ENCODE peak calls at places on chromosomes 4 and X, in ten cellular contexts. One of them, this sample, is unnamed.
A peak's percentile ranks its signal among the peaks of the same experiment; 100 is the strongest.

GRCh38 chr4:121950680-121951569 is 935 bp downstream of the TRPC3 start:
- DNase-seq in A549: peak; percentile 13
- DNase-seq in GM20000: peak; percentile 65
- DNase-seq in natural killer cell: no peak
- DNase-seq in H9: peak; percentile 56
- DNase-seq in lung: no peak
- DNase-seq in breast epithelium: no peak
- DNase-seq in brain microvascular endothelial cell: no peak
- DNase-seq in WERI-Rb-1: peak; percentile 41
- DNase-seq in WTC11: peak; percentile 33
- DNase-seq in this sample: no peak

GRCh38 chrX:143047511-143047910 is 21.8 kb downstream of the SPANXN4 start:
- DNase-seq in WERI-Rb-1: no peak
- DNase-seq in breast epithelium: no peak
- DNase-seq in H9: no peak
- DNase-seq in GM20000: no peak
- DNase-seq in brain microvascular endothelial cell: no peak
- DNase-seq in A549: no peak
- DNase-seq in WTC11: no peak
- DNase-seq in lung: no peak
- DNase-seq in natural killer cell: no peak
- DNase-seq in this sample: no peak

GRCh38 chr4:156606444-156607197 is 365.0 kb downstream of the PDGFC start:
- DNase-seq in H9: no peak
- DNase-seq in breast epithelium: no peak
- DNase-seq in WERI-Rb-1: no peak
- DNase-seq in WTC11: no peak
- DNase-seq in lung: no peak
- DNase-seq in natural killer cell: no peak
- DNase-seq in brain microvascular endothelial cell: peak; percentile 74
- DNase-seq in GM20000: no peak
- DNase-seq in A549: no peak
- DNase-seq in this sample: no peak

GRCh38 chr4:37528161-37528560 is 158.0 kb downstream of the RELL1 start:
- DNase-seq in H9: no peak
- DNase-seq in WTC11: no peak
- DNase-seq in brain microvascular endothelial cell: no peak
- DNase-seq in GM20000: no peak
- DNase-seq in breast epithelium: no peak
- DNase-seq in WERI-Rb-1: no peak
- DNase-seq in natural killer cell: no peak
- DNase-seq in A549: no peak
- DNase-seq in lung: no peak
- DNase-seq in this sample: no peak

GRCh38 chrX:20421697-20422096 is 155.0 kb upstream of the RPS6KA3 start:
- DNase-seq in H9: no peak
- DNase-seq in lung: no peak
- DNase-seq in brain microvascular endothelial cell: no peak
- DNase-seq in WERI-Rb-1: no peak
- DNase-seq in breast epithelium: no peak
- DNase-seq in natural killer cell: no peak
- DNase-seq in WTC11: no peak
- DNase-seq in GM20000: no peak
- DNase-seq in A549: no peak
- DNase-seq in this sample: no peak

GRCh38 chrX:1521459-1521956 is 15.5 kb downstream of the P2RY8 start:
- DNase-seq in lung: no peak
- DNase-seq in brain microvascular endothelial cell: no peak
- DNase-seq in breast epithelium: no peak
- DNase-seq in GM20000: peak; percentile 81
- DNase-seq in WERI-Rb-1: no peak
- DNase-seq in H9: peak; percentile 75
- DNase-seq in natural killer cell: peak; percentile 32
- DNase-seq in A549: no peak
- DNase-seq in WTC11: peak; percentile 37
- DNase-seq in this sample: no peak

GRCh38 chr4:41963105-41963504 is 18.5 kb upstream of the DCAF4L1 start:
- DNase-seq in WTC11: no peak
- DNase-seq in WERI-Rb-1: no peak
- DNase-seq in GM20000: no peak
- DNase-seq in A549: no peak
- DNase-seq in natural killer cell: no peak
- DNase-seq in brain microvascular endothelial cell: peak; percentile 10
- DNase-seq in breast epithelium: no peak
- DNase-seq in lung: no peak
- DNase-seq in H9: no peak
- DNase-seq in this sample: no peak

GRCh38 chr4:53653484-53654053 is 62.3 kb upstream of the LNX1 start:
- DNase-seq in lung: no peak
- DNase-seq in brain microvascular endothelial cell: peak; percentile 2
- DNase-seq in WTC11: no peak
- DNase-seq in A549: no peak
- DNase-seq in breast epithelium: no peak
- DNase-seq in GM20000: no peak
- DNase-seq in WERI-Rb-1: no peak
- DNase-seq in H9: no peak
- DNase-seq in natural killer cell: no peak
- DNase-seq in this sample: no peak

GRCh38 chr4:57658673-57659072 is 548.5 kb upstream of the IGFBP7 start:
- DNase-seq in A549: no peak
- DNase-seq in natural killer cell: no peak
- DNase-seq in GM20000: no peak
- DNase-seq in breast epithelium: no peak
- DNase-seq in H9: no peak
- DNase-seq in brain microvascular endothelial cell: no peak
- DNase-seq in WERI-Rb-1: no peak
- DNase-seq in WTC11: no peak
- DNase-seq in lung: no peak
- DNase-seq in this sample: no peak

GRCh38 chrX:119479845-119480244 is 11.6 kb downstream of the SLC25A5 start:
- DNase-seq in brain microvascular endothelial cell: no peak
- DNase-seq in lung: no peak
- DNase-seq in natural killer cell: no peak
- DNase-seq in H9: no peak
- DNase-seq in GM20000: no peak
- DNase-seq in breast epithelium: no peak
- DNase-seq in A549: no peak
- DNase-seq in WTC11: no peak
- DNase-seq in WERI-Rb-1: no peak
- DNase-seq in this sample: no peak

GRCh38 chrX:65932173-65933084 is 107.5 kb downstream of the VSIG4 start:
- DNase-seq in H9: no peak
- DNase-seq in WERI-Rb-1: peak; percentile 29
- DNase-seq in breast epithelium: no peak
- DNase-seq in A549: no peak
- DNase-seq in natural killer cell: no peak
- DNase-seq in lung: no peak
- DNase-seq in brain microvascular endothelial cell: no peak
- DNase-seq in WTC11: peak; percentile 13
- DNase-seq in GM20000: no peak
- DNase-seq in this sample: no peak

GRCh38 chr4:140049924-140050681 is 103.9 kb downstream of the MAML3 start:
- DNase-seq in lung: no peak
- DNase-seq in WTC11: peak; percentile 61
- DNase-seq in breast epithelium: no peak
- DNase-seq in H9: peak; percentile 69
- DNase-seq in WERI-Rb-1: peak; percentile 88
- DNase-seq in brain microvascular endothelial cell: no peak
- DNase-seq in A549: peak; percentile 53
- DNase-seq in GM20000: peak; percentile 31
- DNase-seq in natural killer cell: no peak
- DNase-seq in this sample: no peak

GRCh38 chr4:5389756-5390155 is 318.6 kb downstream of the EVC2 start:
- DNase-seq in lung: no peak
- DNase-seq in A549: no peak
- DNase-seq in H9: peak; percentile 35
- DNase-seq in natural killer cell: no peak
- DNase-seq in brain microvascular endothelial cell: no peak
- DNase-seq in GM20000: no peak
- DNase-seq in WTC11: no peak
- DNase-seq in WERI-Rb-1: no peak
- DNase-seq in breast epithelium: no peak
- DNase-seq in this sample: no peak
- TF ChIP-seq CTCF in lung: no peak
- TF ChIP-seq CTCF in A549: no peak
- TF ChIP-seq CTCF in H9: peak; percentile 35
- TF ChIP-seq CTCF in natural killer cell: no peak
- TF ChIP-seq CTCF in brain microvascular endothelial cell: no peak
- TF ChIP-seq CTCF in GM20000: no peak
- TF ChIP-seq CTCF in WTC11: no peak
- TF ChIP-seq CTCF in WERI-Rb-1: no peak
- TF ChIP-seq CTCF in breast epithelium: no peak
- TF ChIP-seq CTCF in this sample: no peak

DNA sequence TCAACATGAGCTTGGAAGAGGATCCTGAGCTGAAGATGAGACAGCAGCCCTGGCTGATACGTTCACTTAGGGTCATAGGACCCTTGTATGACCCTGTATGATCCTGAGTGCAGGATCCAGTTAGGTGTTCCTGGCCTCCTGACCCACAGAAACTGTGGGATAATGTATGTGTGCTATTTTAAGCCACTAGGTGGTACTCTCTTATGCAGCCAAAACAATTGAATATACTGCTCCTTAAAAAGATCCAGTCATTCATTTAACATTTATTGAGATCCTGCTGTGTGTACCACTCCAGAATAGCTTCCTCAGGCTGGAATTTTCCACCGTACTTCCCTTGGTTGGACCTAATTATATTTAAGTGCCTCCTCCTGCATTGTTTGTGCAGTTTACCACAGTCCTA is 167.1 kb downstream of the AMELX start:
- DNase-seq in lung: no peak
- DNase-seq in natural killer cell: no peak
- DNase-seq in A549: no peak
- DNase-seq in WERI-Rb-1: no peak
- DNase-seq in GM20000: no peak
- DNase-seq in breast epithelium: no peak
- DNase-seq in WTC11: no peak
- DNase-seq in brain microvascular endothelial cell: no peak
- DNase-seq in H9: no peak
- DNase-seq in this sample: no peak
- TF ChIP-seq CTCF in lung: no peak
- TF ChIP-seq CTCF in natural killer cell: no peak
- TF ChIP-seq CTCF in A549: no peak
- TF ChIP-seq CTCF in WERI-Rb-1: no peak
- TF ChIP-seq CTCF in GM20000: no peak
- TF ChIP-seq CTCF in breast epithelium: no peak
- TF ChIP-seq CTCF in WTC11: no peak
- TF ChIP-seq CTCF in brain microvascular endothelial cell: peak; percentile 28
- TF ChIP-seq CTCF in H9: no peak
- TF ChIP-seq CTCF in this sample: no peak

GRCh38 chr4:83012631-83013419 is 2.2 kb upstream of the LIN54 start:
- DNase-seq in A549: peak; percentile 79
- DNase-seq in WERI-Rb-1: peak; percentile 97
- DNase-seq in H9: peak; percentile 97
- DNase-seq in WTC11: peak; percentile 97
- DNase-seq in lung: peak; percentile 98
- DNase-seq in GM20000: peak; percentile 96
- DNase-seq in brain microvascular endothelial cell: peak; percentile 94
- DNase-seq in breast epithelium: peak; percentile 97
- DNase-seq in natural killer cell: peak; percentile 96
- DNase-seq in this sample: peak; percentile 82
- TF ChIP-seq CTCF in A549: no peak
- TF ChIP-seq CTCF in WERI-Rb-1: peak; percentile 48
- TF ChIP-seq CTCF in H9: peak; percentile 58
- TF ChIP-seq CTCF in WTC11: no peak
- TF ChIP-seq CTCF in lung: peak; percentile 30
- TF ChIP-seq CTCF in GM20000: peak; percentile 52
- TF ChIP-seq CTCF in brain microvascular endothelial cell: peak; percentile 63
- TF ChIP-seq CTCF in breast epithelium: peak; percentile 88
- TF ChIP-seq CTCF in natural killer cell: peak; percentile 48
- TF ChIP-seq CTCF in this sample: peak; percentile 77

GRCh38 chr4:154084864-154085263 is 296.0 kb upstream of the SFRP2 start:
- DNase-seq in breast epithelium: no peak
- DNase-seq in GM20000: no peak
- DNase-seq in H9: no peak
- DNase-seq in WTC11: no peak
- DNase-seq in A549: no peak
- DNase-seq in WERI-Rb-1: no peak
- DNase-seq in brain microvascular endothelial cell: no peak
- DNase-seq in lung: no peak
- DNase-seq in natural killer cell: no peak
- DNase-seq in this sample: no peak

GRCh38 chr4:154081391-154081790 is 292.5 kb upstream of the SFRP2 start:
- DNase-seq in lung: no peak
- DNase-seq in GM20000: no peak
- DNase-seq in H9: no peak
- DNase-seq in WERI-Rb-1: no peak
- DNase-seq in breast epithelium: no peak
- DNase-seq in A549: no peak
- DNase-seq in WTC11: no peak
- DNase-seq in brain microvascular endothelial cell: no peak
- DNase-seq in natural killer cell: no peak
- DNase-seq in this sample: no peak

GRCh38 chr4:154078504-154079350 is 289.8 kb upstream of the SFRP2 start:
- DNase-seq in A549: no peak
- DNase-seq in GM20000: no peak
- DNase-seq in WERI-Rb-1: no peak
- DNase-seq in brain microvascular endothelial cell: no peak
- DNase-seq in H9: no peak
- DNase-seq in lung: no peak
- DNase-seq in WTC11: no peak
- DNase-seq in natural killer cell: no peak
- DNase-seq in breast epithelium: no peak
- DNase-seq in this sample: no peak

GRCh38 chr4:154086247-154086646 is 297.4 kb upstream of the SFRP2 start:
- DNase-seq in natural killer cell: no peak
- DNase-seq in brain microvascular endothelial cell: peak; percentile 12
- DNase-seq in lung: no peak
- DNase-seq in WERI-Rb-1: no peak
- DNase-seq in GM20000: no peak
- DNase-seq in breast epithelium: no peak
- DNase-seq in H9: no peak
- DNase-seq in A549: no peak
- DNase-seq in WTC11: no peak
- DNase-seq in this sample: no peak

DNA sequence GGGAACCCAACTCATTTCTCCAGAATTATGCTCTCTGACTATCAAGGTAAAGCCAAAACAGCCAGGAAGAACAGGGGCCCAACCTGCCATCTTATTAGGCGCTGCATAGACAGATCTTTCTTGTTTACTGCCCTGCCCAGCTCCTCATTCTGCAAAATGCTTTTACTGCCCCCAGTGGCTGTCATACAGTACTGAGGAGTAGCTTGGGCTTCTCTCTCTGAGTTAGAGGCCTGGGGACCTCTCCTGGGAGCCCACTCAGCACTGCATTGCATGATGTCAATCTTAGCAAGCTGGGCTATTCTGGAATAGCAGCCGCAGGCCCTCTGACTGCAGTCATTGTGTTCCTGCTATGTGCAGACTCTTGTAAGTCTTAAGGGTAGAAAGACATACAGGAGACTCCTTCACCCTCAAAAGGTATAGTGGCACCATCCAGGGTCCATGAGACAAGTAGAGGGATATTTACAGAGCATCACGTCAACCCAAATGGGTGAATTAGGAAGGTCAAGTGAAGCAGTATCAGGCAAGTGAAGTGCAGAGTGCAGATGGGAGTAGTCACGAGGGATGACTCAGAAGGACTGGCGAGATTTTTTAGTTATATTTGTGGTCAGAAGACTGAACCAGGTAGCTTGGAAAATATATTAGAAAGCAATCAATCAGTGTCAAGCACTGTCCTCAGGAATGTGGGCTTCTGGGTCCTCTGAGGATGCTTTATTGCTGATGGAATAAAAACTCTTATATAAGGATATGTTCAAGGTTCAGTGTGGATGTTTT is 294.1 kb upstream of the SFRP2 start:
- DNase-seq in WTC11: peak; percentile 58
- DNase-seq in A549: no peak
- DNase-seq in H9: peak; percentile 80
- DNase-seq in WERI-Rb-1: peak; percentile 42
- DNase-seq in lung: no peak
- DNase-seq in GM20000: no peak
- DNase-seq in breast epithelium: no peak
- DNase-seq in natural killer cell: no peak
- DNase-seq in brain microvascular endothelial cell: no peak
- DNase-seq in this sample: no peak
- TF ChIP-seq CTCF in WTC11: peak; percentile 59
- TF ChIP-seq CTCF in A549: no peak
- TF ChIP-seq CTCF in H9: peak; percentile 79
- TF ChIP-seq CTCF in WERI-Rb-1: peak; percentile 69
- TF ChIP-seq CTCF in lung: no peak
- TF ChIP-seq CTCF in GM20000: peak; percentile 14
- TF ChIP-seq CTCF in breast epithelium: no peak
- TF ChIP-seq CTCF in natural killer cell: no peak
- TF ChIP-seq CTCF in brain microvascular endothelial cell: peak; percentile 70
- TF ChIP-seq CTCF in this sample: no peak

This sample was measured in thoracic aorta.